ENCODE peak calls at places on chromosomes 12 and 14, in six cellular contexts. X, D, Z, G, O and S are unnamed samples. For H3K79me2, the result is how much of the 10 kb centered on the place peaks cover.

GRCh38 chr12:46562625-46563228 is 190.2 kb upstream of the SLC38A2 start:
- DNase-seq in D (peak), Z (no peak), X (no peak), G (peak), O (no peak), S (no peak)

GRCh38 chr14:89851031-89851430 is 103.5 kb downstream of the EFCAB11 start:
- DNase-seq in X (no peak), G (no peak), Z (no peak), D (peak), O (no peak), S (no peak)

GRCh38 chr12:22443379-22444316 is 100.7 kb downstream of the C2CD5 start:
- DNase-seq in Z (peak), X (peak), G (peak), D (peak), O (peak), S (peak)

GRCh38 chr12:77115471-77115870 is 50.1 kb upstream of the E2F7 start:
- DNase-seq in D (peak), Z (no peak), G (peak), O (no peak), X (no peak), S (no peak)

GRCh38 chr12:1911598-1912575 is 6.6 kb downstream of the CACNA2D4 start:
- DNase-seq in O (peak), G (no peak), D (no peak), Z (no peak), X (no peak), S (no peak)

GRCh38 chr12:64450711-64451486 is 1.0 kb upstream of the TBK1 start:
- DNase-seq in Z (peak), D (peak), G (peak), O (peak), X (no peak), S (peak)

GRCh38 chr14:71749613-71750238 is 182.5 kb upstream of the RGS6 start:
- DNase-seq in D (no peak), Z (no peak), G (no peak), O (no peak), X (no peak), S (no peak)

GRCh38 chr12:96402061-96402460 is 1.8 kb upstream of the CDK17 start:
- DNase-seq in G (no peak), D (no peak), X (no peak), Z (peak), O (no peak), S (peak)

GRCh38 chr12:29212682-29213397 is 63.8 kb downstream of the FAR2 start:
- DNase-seq in O (peak), X (no peak), Z (no peak), G (peak), D (no peak), S (no peak)

GRCh38 chr14:36227802-36228201 is 51.3 kb upstream of the PTCSC3 start:
- DNase-seq in D (no peak), Z (no peak), X (no peak), G (no peak), O (no peak), S (no peak)

GRCh38 chr12:101604132-101604531 is 9.4 kb downstream of the MYBPC1 start:
- DNase-seq in O (no peak), D (no peak), G (no peak), Z (no peak), X (no peak), S (peak)

GRCh38 chr12:93183940-93184663 is 193.6 kb upstream of the NUDT4 start:
- DNase-seq in Z (no peak), O (no peak), G (peak), D (peak), X (no peak), S (no peak)

GRCh38 chr14:73833530-73834257 is 17.9 kb upstream of the PTGR2 start:
- DNase-seq in O (peak), Z (peak), G (peak), X (no peak), D (peak), S (peak)

GRCh38 chr12:70830221-70831061 is 90.1 kb downstream of the PTPRR start:
- DNase-seq in D (no peak), X (no peak), O (no peak), G (no peak), Z (no peak), S (no peak)

GRCh38 chr12:102740157-102741032 is 176.6 kb downstream of the PAH start:
- DNase-seq in G (peak), O (peak), X (no peak), Z (peak), D (peak), S (peak)

GRCh38 chr12:117497407-117497806 is 136.0 kb upstream of the NOS1 start:
- DNase-seq in X (no peak), G (no peak), Z (no peak), O (no peak), D (no peak), S (no peak)

GRCh38 chr12:87509233-87509820 is 519.9 kb downstream of the C12orf50 start:
- DNase-seq in D (peak), G (peak), Z (no peak), O (peak), X (no peak), S (peak)

GRCh38 chr12:29889737-29890136 is 106.0 kb upstream of the TMTC1 start:
- DNase-seq in D (peak), O (peak), Z (peak), G (peak), X (no peak), S (peak)

GRCh38 chr12:51421266-51421884 is 3.3 kb upstream of the SLC4A8 start:
- DNase-seq in Z (peak), X (peak), G (peak), D (peak), O (peak), S (peak)

GRCh38 chr14:50366115-50366514 is 30.6 kb downstream of the CDKL1 start:
- DNase-seq in X (no peak), O (no peak), G (peak), D (peak), Z (no peak), S (no peak)

GRCh38 chr14:61183486-61183885 is 97.7 kb downstream of the TMEM30B start:
- DNase-seq in G (peak), O (peak), Z (no peak), X (no peak), D (no peak), S (no peak)

GRCh38 chr12:119876761-119877638 is at the start of gene CIT:
- DNase-seq in Z (peak), O (peak), D (peak), G (peak), X (peak), S (peak)

GRCh38 chr14:64878775-64879634 is 702 bp downstream of the SPTB start:
- DNase-seq in G (peak), Z (peak), D (no peak), X (peak), O (peak), S (peak)

GRCh38 chr12:21354641-21355040 is 18.1 kb upstream of the IAPP start:
- DNase-seq in Z (no peak), G (no peak), D (no peak), X (no peak), O (no peak), S (no peak)

GRCh38 chr14:78982551-78982950 is 812.4 kb downstream of the NRXN3 start:
- DNase-seq in X (no peak), G (no peak), Z (no peak), D (peak), O (no peak), S (no peak)

GRCh38 chr14:77607741-77608302 is 8.6 kb downstream of the SPTLC2 start:
- DNase-seq in D (no peak), O (no peak), G (no peak), X (no peak), Z (peak), S (peak)
- H3K79me2 ChIP-seq in D (half or more), O (half or more), G (half or more), X (half or more), Z (under half), S (half or more)

GRCh38 chr12:720231-720941 is 32.0 kb upstream of the WNK1 start:
- DNase-seq in D (no peak), Z (no peak), G (no peak), O (no peak), X (no peak), S (no peak)
- H3K27ac ChIP-seq in D (no peak), Z (peak), G (no peak), O (no peak), X (peak), S (no peak)

GRCh38 chr14:93064411-93065271 is 51.1 kb downstream of the ITPK1 start:
- DNase-seq in O (no peak), Z (no peak), D (no peak), G (peak), X (no peak), S (no peak)
- H3K79me2 ChIP-seq in O (under half), Z (under half), D (under half), G (under half), X (under half), S (under half)

DNA sequence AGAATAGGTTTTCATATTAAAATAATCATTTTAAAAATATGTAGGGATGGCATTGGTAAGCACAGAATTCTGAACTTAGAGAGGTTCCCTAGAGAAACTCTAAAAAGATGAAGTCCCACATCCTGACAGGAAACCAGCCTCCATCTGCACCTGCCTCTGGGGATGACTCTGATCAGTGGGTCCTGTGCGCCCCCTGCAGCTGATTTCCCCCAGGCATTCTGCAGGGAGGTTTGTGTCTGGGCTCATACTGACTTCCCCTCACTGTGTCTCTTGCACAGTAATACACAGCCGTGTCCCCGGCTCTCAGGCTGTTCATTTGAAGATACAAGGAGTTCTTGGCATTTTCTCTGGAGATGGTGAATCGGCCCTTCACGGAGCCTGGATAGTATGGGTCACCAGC is 602.9 kb downstream of the TMEM121 start:
- DNase-seq in X (no peak), Z (no peak), O (no peak), D (no peak), G (no peak), S (no peak)
- H3K27ac ChIP-seq in X (no peak), Z (no peak), O (no peak), D (no peak), G (no peak), S (no peak)

GRCh38 chr12:104498211-104498801 is 41.6 kb downstream of the CHST11 start:
- DNase-seq in D (no peak), O (no peak), Z (no peak), G (no peak), X (no peak), S (no peak)

GRCh38 chr12:104501641-104502040 is 44.9 kb downstream of the CHST11 start:
- DNase-seq in G (peak), D (no peak), Z (no peak), X (no peak), O (no peak), S (no peak)

GRCh38 chr12:104499668-104500328 is 43.0 kb downstream of the CHST11 start:
- DNase-seq in X (no peak), D (no peak), Z (peak), O (no peak), G (no peak), S (no peak)

GRCh38 chr12:104501115-104501514 is 44.4 kb downstream of the CHST11 start:
- DNase-seq in D (no peak), Z (no peak), O (no peak), X (no peak), G (no peak), S (no peak)

GRCh38 chr12:104499207-104499606 is 42.5 kb downstream of the CHST11 start:
- DNase-seq in O (no peak), Z (no peak), D (no peak), G (no peak), X (no peak), S (no peak)
- H3K79me2 ChIP-seq in O (under half), Z (under half), D (under half), G (under half), X (half or more), S (under half)

GRCh38 chr14:76551906-76552305 is 176.0 kb downstream of the ESRRB start:
- DNase-seq in D (no peak), O (no peak), X (no peak), Z (no peak), G (no peak), S (peak)
- H3K27ac ChIP-seq in D (no peak), O (no peak), X (no peak), Z (no peak), G (no peak), S (no peak)

GRCh38 chr12:75483411-75483810 is 2.9 kb downstream of the GLIPR1 start:
- DNase-seq in Z (no peak), O (no peak), X (no peak), D (peak), G (peak), S (no peak)
- H3K79me2 ChIP-seq in Z (under half), O (under half), X (under half), D (half or more), G (half or more), S (under half)

GRCh38 chr14:82720431-82720830 is 1186.8 kb upstream of the SEL1L start:
- DNase-seq in Z (no peak), D (no peak), G (no peak), O (no peak), X (no peak), S (no peak)

GRCh38 chr14:82725188-82725587 is 1191.5 kb upstream of the SEL1L start:
- DNase-seq in O (no peak), G (no peak), X (no peak), D (peak), Z (no peak), S (no peak)

GRCh38 chr14:82724296-82724695 is 1190.6 kb upstream of the SEL1L start:
- DNase-seq in D (peak), G (no peak), Z (no peak), X (no peak), O (no peak), S (no peak)

DNA sequence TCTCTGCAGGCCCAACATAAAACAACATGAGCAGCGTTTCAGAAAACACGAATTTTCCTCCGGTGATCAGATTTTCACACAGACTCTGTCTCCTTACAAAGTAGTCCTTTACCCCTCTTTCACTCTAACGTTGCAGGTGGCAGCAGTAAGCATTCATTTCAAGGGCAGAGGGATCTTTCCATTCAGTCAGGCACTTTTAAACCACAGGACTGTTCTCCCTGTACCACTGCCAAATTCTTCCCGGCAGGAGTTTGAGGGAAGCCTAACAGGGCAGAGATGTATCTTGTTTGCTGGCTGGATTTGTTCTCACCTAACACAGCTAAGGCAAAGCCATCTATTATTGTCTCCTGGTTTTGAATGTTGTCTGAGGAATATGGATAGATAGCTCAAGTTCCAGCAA is 1187.3 kb upstream of the SEL1L start:
- DNase-seq in Z (peak), G (no peak), X (no peak), O (no peak), D (no peak), S (peak)
- H3K27ac ChIP-seq in Z (no peak), G (no peak), X (no peak), O (no peak), D (no peak), S (no peak)

GRCh38 chr12:5780536-5780935 is 164.5 kb downstream of the ANO2 start:
- DNase-seq in O (no peak), X (no peak), D (no peak), G (no peak), Z (no peak), S (no peak)
- H3K79me2 ChIP-seq in O (under half), X (under half), D (under half), G (under half), Z (under half), S (under half)

GRCh38 chr12:128792881-128793280 is 30.9 kb downstream of the SLC15A4 start:
- DNase-seq in G (no peak), D (no peak), O (no peak), X (no peak), Z (no peak), S (no peak)
- H3K27ac ChIP-seq in G (no peak), D (no peak), O (no peak), X (no peak), Z (no peak), S (no peak)